ENCODE peak calls at places on chromosomes 5 and 9, in nine cellular contexts. Z is tibial nerve, R is left lung, O is BE2C, Q is astrocyte of the spinal cord, S is cardiac muscle cell, Y is mammary epithelial cell, B is upper lobe of right lung, E is right lobe of liver. W is an unnamed sample.

GRCh38 chr5:93340881-93341280 is 240.1 kb downstream of the NR2F1-AS1 start:
- DNase-seq in O (peak), S (no peak), Q (no peak), Z (no peak), Y (no peak), B (no peak), R (no peak), E (no peak), W (peak)

GRCh38 chr9:75140261-75140660 is 51.9 kb downstream of the OSTF1 start:
- DNase-seq in E (no peak), Q (no peak), R (no peak), B (no peak), O (no peak), S (no peak), Z (no peak), Y (no peak), W (no peak)

GRCh38 chr9:116174347-116174746 is 20.8 kb downstream of the PAPPA start:
- DNase-seq in S (no peak), E (no peak), B (no peak), Q (no peak), O (no peak), Y (peak), R (no peak), Z (no peak), W (no peak)

GRCh38 chr9:19998153-19998552 is 209.3 kb upstream of the SLC24A2 start:
- DNase-seq in Z (no peak), S (no peak), O (no peak), E (no peak), Y (no peak), Q (no peak), R (no peak), B (no peak), W (peak)

GRCh38 chr9:94937214-94937903 is 210.9 kb downstream of the AOPEP start:
- DNase-seq in Y (peak), S (no peak), Q (peak), O (no peak), E (no peak), Z (no peak), B (no peak), R (no peak), W (peak)

GRCh38 chr5:167576126-167576525 is 715.3 kb upstream of the WWC1 start:
- DNase-seq in O (no peak), S (no peak), E (no peak), B (no peak), Z (no peak), Q (peak), Y (no peak), R (no peak), W (peak)

GRCh38 chr9:93697352-93698139 is 121.2 kb downstream of the PHF2 start:
- DNase-seq in Q (no peak), B (peak), Y (no peak), Z (no peak), S (no peak), O (no peak), E (peak), R (no peak), W (no peak)

GRCh38 chr5:89255845-89256463 is 373.0 kb upstream of the MEF2C start:
- DNase-seq in R (no peak), Y (peak), Q (peak), E (no peak), O (peak), Z (no peak), S (no peak), B (no peak), W (peak)

GRCh38 chr5:63456279-63456678 is 506.0 kb downstream of the HTR1A start:
- DNase-seq in E (no peak), O (no peak), S (no peak), Z (no peak), Q (peak), Y (peak), B (no peak), R (no peak), W (no peak)

GRCh38 chr5:181156758-181157157 is 9.4 kb downstream of the OR2V2 start:
- DNase-seq in Q (no peak), B (no peak), Z (no peak), R (no peak), O (no peak), S (no peak), Y (no peak), E (no peak), W (no peak)

GRCh38 chr5:89265511-89266169 is 382.7 kb upstream of the MEF2C start:
- DNase-seq in Y (peak), E (no peak), S (no peak), Q (peak), Z (no peak), B (no peak), R (no peak), O (no peak), W (peak)

GRCh38 chr5:126122942-126123341 is 300.3 kb upstream of the GRAMD2B start:
- DNase-seq in Z (no peak), S (peak), Y (peak), E (no peak), B (no peak), Q (no peak), O (no peak), R (no peak), W (no peak)

GRCh38 chr5:143413964-143414669 is 10.6 kb upstream of the NR3C1 start:
- DNase-seq in Y (no peak), O (no peak), S (no peak), R (no peak), Q (no peak), B (no peak), Z (no peak), E (no peak), W (no peak)

GRCh38 chr5:133589286-133589685 is 23.1 kb downstream of the FSTL4 start:
- DNase-seq in O (no peak), Z (no peak), R (no peak), B (no peak), Q (no peak), S (no peak), Y (no peak), E (no peak), W (no peak)

GRCh38 chr5:177445052-177446016 is 1.3 kb upstream of the PRR7 start:
- DNase-seq in E (no peak), Z (no peak), B (no peak), Y (no peak), S (no peak), Q (no peak), O (no peak), R (no peak), W (no peak)

GRCh38 chr5:8340739-8341344 is 471.9 kb downstream of the MTRR start:
- DNase-seq in B (no peak), Q (peak), E (no peak), R (no peak), S (peak), Z (no peak), Y (peak), O (no peak), W (peak)

GRCh38 chr5:2659071-2659470 is 92.4 kb downstream of the IRX2 start:
- DNase-seq in Q (no peak), B (no peak), Y (no peak), R (no peak), S (no peak), E (no peak), Z (no peak), O (no peak), W (no peak)

GRCh38 chr9:69582544-69583297 is 89.5 kb downstream of the APBA1 start:
- DNase-seq in O (peak), E (no peak), R (no peak), Q (no peak), S (no peak), B (no peak), Z (no peak), Y (peak), W (no peak)

GRCh38 chr5:150473673-150474358 is 24.3 kb upstream of the RPS14 start:
- DNase-seq in Y (peak), B (peak), R (no peak), E (no peak), S (peak), O (no peak), Q (peak), Z (no peak), W (peak)

GRCh38 chr9:35423499-35423898 is 66.4 kb upstream of the RUSC2 start:
- DNase-seq in Q (peak), E (no peak), R (no peak), Y (peak), S (no peak), B (no peak), O (no peak), Z (no peak), W (no peak)

GRCh38 chr9:12819436-12820185 is 44.8 kb downstream of the LURAP1L start:
- DNase-seq in S (no peak), Q (no peak), R (no peak), Z (no peak), Y (no peak), E (no peak), O (peak), B (no peak), W (peak)

GRCh38 chr9:96086936-96087582 is 211.6 kb downstream of the ERCC6L2 start:
- DNase-seq in B (no peak), E (no peak), S (no peak), Q (no peak), Y (no peak), R (no peak), Z (no peak), O (no peak), W (no peak)

GRCh38 chr9:15510789-15511575 is at the start of gene PSIP1:
- DNase-seq in Z (peak), E (peak), R (peak), Q (peak), S (peak), O (peak), B (peak), Y (peak), W (peak)

GRCh38 chr9:137892424-137893191 is 15.0 kb downstream of the CACNA1B start:
- DNase-seq in E (no peak), R (no peak), S (no peak), O (no peak), Z (no peak), B (peak), Q (no peak), Y (no peak), W (no peak)

GRCh38 chr5:68193481-68194036 is 22.0 kb upstream of the PIK3R1 start:
- DNase-seq in E (no peak), Q (peak), B (no peak), Z (no peak), R (no peak), O (no peak), Y (peak), S (no peak), W (no peak)

GRCh38 chr9:105299190-105299854 is 54.9 kb downstream of the SLC44A1 start:
- DNase-seq in R (no peak), O (peak), Q (peak), Y (peak), B (no peak), E (no peak), S (no peak), Z (no peak), W (peak)

GRCh38 chr5:60538955-60539866 is 160.8 kb downstream of the DEPDC1B start:
- DNase-seq in O (no peak), S (no peak), B (no peak), R (no peak), Q (peak), Z (no peak), Y (no peak), E (no peak), W (no peak)

GRCh38 chr5:88256872-88257271 is 11.8 kb downstream of the TMEM161B start:
- DNase-seq in S (no peak), R (no peak), Z (no peak), E (no peak), B (no peak), Y (no peak), Q (no peak), O (no peak), W (no peak)

GRCh38 chr9:111637421-111637950 is 6.4 kb downstream of the DNAJC25 start:
- DNase-seq in S (no peak), B (no peak), Q (no peak), Z (no peak), E (no peak), Y (no peak), O (no peak), R (no peak), W (no peak)

GRCh38 chr9:111633389-111633736 is 2.2 kb downstream of the DNAJC25 start:
- DNase-seq in R (no peak), E (no peak), Y (no peak), S (no peak), Z (no peak), Q (no peak), O (no peak), B (no peak), W (no peak)

GRCh38 chr9:111632051-111632450 is 917 bp downstream of the DNAJC25 start:
- DNase-seq in E (no peak), B (no peak), O (no peak), Q (no peak), Z (no peak), S (no peak), Y (peak), R (no peak), W (peak)

GRCh38 chr9:111632695-111633388 is 1.7 kb downstream of the DNAJC25 start:
- DNase-seq in Z (no peak), O (no peak), Y (no peak), R (no peak), B (no peak), E (no peak), Q (no peak), S (no peak), W (no peak)

GRCh38 chr9:111634860-111635259 is 3.7 kb downstream of the DNAJC25 start:
- DNase-seq in Y (no peak), Z (no peak), S (no peak), E (no peak), O (no peak), Q (no peak), B (no peak), R (no peak), W (no peak)
- H3K4me3 ChIP-seq in Y (no peak), Z (no peak), S (no peak), E (no peak), O (no peak), Q (no peak), B (no peak), R (no peak), W (no peak)

GRCh38 chr5:103465891-103466290 is 96.7 kb downstream of the NUDT12 start:
- DNase-seq in Z (no peak), R (no peak), Y (no peak), Q (no peak), B (no peak), O (no peak), E (no peak), S (no peak), W (peak)

GRCh38 chr5:103467831-103468230 is 94.8 kb downstream of the NUDT12 start:
- DNase-seq in S (no peak), Q (no peak), B (no peak), Y (no peak), E (no peak), R (no peak), Z (no peak), O (no peak), W (peak)

GRCh38 chr5:103461223-103461622 is 101.4 kb downstream of the NUDT12 start:
- DNase-seq in Z (no peak), E (no peak), Y (peak), R (no peak), S (no peak), O (no peak), B (no peak), Q (peak), W (peak)

GRCh38 chr5:103466494-103466893 is 96.1 kb downstream of the NUDT12 start:
- DNase-seq in O (no peak), S (no peak), Z (no peak), Y (peak), R (no peak), Q (peak), E (no peak), B (no peak), W (peak)

GRCh38 chr5:103464801-103465484 is 97.6 kb downstream of the NUDT12 start:
- DNase-seq in O (no peak), Y (no peak), Z (no peak), E (no peak), B (no peak), S (no peak), Q (no peak), R (no peak), W (no peak)
- TF ChIP-seq CTCF in O (peak), Y (no peak), Z (no peak), E (no peak), B (no peak), S (peak), Q (peak), R (no peak), W (peak)

GRCh38 chr9:126614455-126615248 is 924 bp downstream of the LMX1B start:
- DNase-seq in Q (no peak), O (no peak), Z (no peak), Y (peak), R (peak), E (peak), B (peak), S (no peak), W (no peak)

GRCh38 chr9:126615251-126615790 is 1.6 kb downstream of the LMX1B start:
- DNase-seq in Q (no peak), S (no peak), Y (peak), O (no peak), B (peak), R (peak), E (peak), Z (no peak), W (peak)

GRCh38 chr9:126617003-126617739 is 3.4 kb downstream of the LMX1B start:
- DNase-seq in Z (no peak), O (no peak), B (no peak), Y (peak), S (no peak), E (no peak), R (no peak), Q (no peak), W (no peak)

GRCh38 chr9:126616521-126616976 is 2.8 kb downstream of the LMX1B start:
- DNase-seq in Y (peak), E (peak), S (no peak), R (peak), Z (no peak), B (no peak), Q (no peak), O (no peak), W (no peak)

DNA sequence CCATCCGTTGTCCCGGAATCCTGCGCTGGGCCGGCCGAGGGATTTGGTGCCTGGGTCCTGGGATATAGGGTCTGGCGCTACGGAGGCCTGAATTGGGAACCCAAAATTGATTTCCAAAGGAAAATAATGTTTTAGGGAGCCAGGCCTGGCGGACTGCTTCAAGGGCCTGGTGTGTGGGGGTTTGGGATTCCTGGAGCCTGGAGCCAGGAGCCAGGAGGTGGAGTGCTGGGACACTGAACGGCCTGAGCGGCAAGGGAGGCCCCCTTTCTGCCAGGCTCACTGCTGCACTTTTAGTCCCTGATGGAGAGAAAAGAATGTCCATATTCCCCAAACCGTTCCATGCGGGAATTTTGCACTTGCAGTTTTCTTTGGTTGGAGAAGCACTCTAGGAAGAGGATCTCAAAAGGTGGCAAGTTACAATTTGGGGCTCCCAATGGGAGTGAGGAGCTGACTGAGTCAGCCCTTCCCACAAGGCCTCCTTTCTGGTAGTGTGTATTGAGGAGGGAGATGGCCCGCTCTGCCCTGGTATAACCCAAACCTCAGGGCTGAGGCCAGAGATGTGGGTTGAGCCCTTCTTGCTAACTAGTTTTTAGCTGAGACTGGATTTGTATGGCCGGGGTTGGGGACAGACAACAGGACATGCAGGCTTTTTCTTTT is 2.2 kb downstream of the LMX1B start:
- DNase-seq in R (no peak), E (no peak), Z (no peak), B (no peak), Y (peak), Q (no peak), S (no peak), O (no peak), W (no peak)
- H3K4me3 ChIP-seq in R (no peak), E (no peak), Z (no peak), B (no peak), Y (peak), Q (no peak), S (no peak), O (no peak), W (no peak)

GRCh38 chr5:58481066-58481676 is 10.1 kb upstream of the GAPT start:
- DNase-seq in S (no peak), Z (no peak), B (no peak), O (no peak), E (no peak), Y (no peak), R (no peak), Q (no peak), W (no peak)

GRCh38 chr5:58481828-58482227 is 9.4 kb upstream of the GAPT start:
- DNase-seq in Z (no peak), Y (no peak), Q (no peak), O (no peak), S (no peak), B (no peak), R (no peak), E (no peak), W (no peak)

GRCh38 chr5:58475404-58475803 is 15.5 kb upstream of the PLK2 start:
- DNase-seq in O (no peak), Z (no peak), E (no peak), R (no peak), S (no peak), Q (no peak), B (no peak), Y (no peak), W (no peak)

GRCh38 chr5:58482536-58482935 is 8.7 kb upstream of the GAPT start:
- DNase-seq in O (no peak), R (no peak), B (no peak), E (no peak), Q (no peak), Z (no peak), Y (no peak), S (no peak), W (no peak)

GRCh38 chr5:58477760-58478159 is 13.5 kb upstream of the GAPT start:
- DNase-seq in O (peak), E (no peak), S (no peak), Y (no peak), R (no peak), B (no peak), Z (no peak), Q (no peak), W (no peak)
- TF ChIP-seq CTCF in O (peak), E (peak), S (peak), Y (no peak), R (no peak), B (peak), Z (no peak), Q (no peak), W (peak)

DNA sequence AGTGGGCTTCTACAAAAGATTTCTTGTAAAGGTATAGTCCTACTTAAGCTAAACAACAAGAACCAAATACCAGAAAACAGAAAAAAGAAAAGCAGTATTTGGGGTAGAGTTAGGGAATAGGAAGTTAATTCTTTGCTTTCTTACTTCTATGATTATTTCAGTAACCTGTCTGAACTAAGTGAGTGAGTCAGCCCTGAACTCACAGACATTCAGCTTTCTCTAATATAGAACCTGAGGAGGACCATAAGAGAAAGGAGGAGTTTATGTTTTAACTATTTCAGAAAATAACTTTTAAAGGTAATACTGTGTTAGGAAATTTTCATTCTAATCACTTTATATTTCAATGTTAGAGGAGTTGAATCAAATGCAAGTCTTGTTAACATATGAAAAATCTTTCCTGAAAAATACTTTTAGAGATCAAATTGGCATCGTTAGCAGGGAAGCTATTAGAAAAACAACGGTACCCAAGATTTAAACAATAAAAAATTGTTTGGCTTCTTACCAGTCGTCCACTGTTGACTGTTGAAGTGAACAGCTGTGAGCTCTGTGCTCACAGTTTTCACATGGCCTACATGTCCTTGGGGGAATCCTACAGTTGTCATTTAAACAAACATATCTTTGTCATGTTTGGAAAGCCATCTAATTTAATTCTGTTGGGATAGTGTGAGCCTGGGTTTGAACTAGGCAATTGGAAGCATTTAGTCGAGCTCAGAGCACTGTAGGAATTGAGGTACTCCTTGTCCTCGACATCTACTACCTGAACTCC is 19.9 kb upstream of the ZFAND5 start:
- DNase-seq in Y (peak), B (no peak), Z (no peak), O (no peak), E (no peak), Q (peak), S (no peak), R (no peak), W (no peak)
- H3K4me3 ChIP-seq in Y (no peak), B (no peak), Z (no peak), O (no peak), E (no peak), Q (no peak), S (no peak), R (no peak), W (no peak)

DNA sequence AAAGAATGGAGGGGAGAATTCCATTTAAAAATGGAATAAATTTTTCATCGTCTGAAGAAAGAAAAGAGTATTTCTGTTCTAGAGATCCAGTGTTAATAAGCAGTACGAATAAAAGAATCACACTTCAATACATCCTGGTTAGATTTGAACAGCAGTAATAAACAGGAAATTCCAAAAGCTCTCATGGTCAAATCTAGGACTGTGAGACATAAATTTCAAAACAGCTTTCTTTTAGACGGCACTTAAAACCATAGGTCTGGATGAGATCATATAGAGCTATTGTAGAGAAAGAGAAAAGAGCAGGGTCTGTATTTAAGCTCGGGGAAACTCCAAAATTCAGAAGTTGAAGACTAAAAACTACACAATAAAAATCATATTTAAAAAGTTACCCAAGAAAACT is 1006.9 kb upstream of the CTNND2 start:
- DNase-seq in Q (peak), O (no peak), Z (no peak), S (no peak), Y (no peak), B (no peak), E (no peak), R (no peak), W (no peak)
- TF ChIP-seq CTCF in Q (no peak), O (no peak), Z (no peak), S (no peak), Y (no peak), B (no peak), E (no peak), R (no peak), W (no peak)